ENCODE peak calls at places on chromosomes 2 and 18, in seven cellular contexts. R is pancreas, L is HL-60, D is suprapubic skin, G is fibroblast of pulmonary artery, M is foreskin fibroblast, O is AG10803. A is an unnamed sample.

GRCh38 chr2:38039111-38039510 is 36.8 kb downstream of the CYP1B1 start:
- DNase-seq in R (no peak), L (no peak), D (no peak), G (peak; percentile 36), M (peak; percentile 26), O (peak; percentile 47), A (no peak)

GRCh38 chr2:165196411-165196810 is 7.4 kb downstream of the SCN3A start:
- DNase-seq in R (no peak), L (no peak), D (no peak), G (no peak), M (no peak), O (no peak), A (no peak)

GRCh38 chr18:30712383-30712782 is 330.2 kb downstream of the DSC3 start:
- DNase-seq in R (no peak), L (no peak), D (no peak), G (no peak), M (no peak), O (no peak), A (no peak)

GRCh38 chr18:26460449-26461091 is 87.8 kb downstream of the KCTD1 start:
- DNase-seq in R (no peak), L (no peak), D (no peak), G (peak; percentile 89), M (no peak), O (peak; percentile 23), A (no peak)

GRCh38 chr2:137964066-137964858 is at the start of gene HNMT:
- DNase-seq in R (peak; percentile 49), L (no peak), D (peak; percentile 62), G (peak; percentile 86), M (peak; percentile 60), O (peak; percentile 88), A (peak; percentile 67)

GRCh38 chr2:226121339-226121738 is 678.3 kb downstream of the IRS1 start:
- DNase-seq in R (no peak), L (no peak), D (no peak), G (no peak), M (peak; percentile 60), O (peak; percentile 24), A (no peak)

GRCh38 chr18:54119524-54120019 is 104.9 kb downstream of the MBD2 start:
- DNase-seq in R (peak; percentile 39), L (peak; percentile 34), D (no peak), G (peak; percentile 80), M (peak; percentile 33), O (peak; percentile 68), A (no peak)

GRCh38 chr18:26621161-26622026 is 73.0 kb upstream of the KCTD1 start:
- DNase-seq in R (peak; percentile 54), L (peak; percentile 31), D (no peak), G (peak; percentile 47), M (peak; percentile 1), O (no peak), A (no peak)

GRCh38 chr2:54966165-54966819 is 84.0 kb downstream of the RTN4 start:
- DNase-seq in R (no peak), L (no peak), D (no peak), G (no peak), M (no peak), O (no peak), A (no peak)

GRCh38 chr2:172103471-172104292 is 982 bp upstream of the DLX2 start:
- DNase-seq in R (peak; percentile 69), L (peak; percentile 84), D (no peak), G (peak; percentile 91), M (peak; percentile 82), O (peak; percentile 86), A (no peak)

GRCh38 chr2:191030521-191031154 is 16.7 kb upstream of the STAT1 start:
- DNase-seq in R (no peak), L (no peak), D (no peak), G (peak; percentile 68), M (no peak), O (peak; percentile 50), A (no peak)

GRCh38 chr2:41717883-41718282 is 329.9 kb upstream of the PKDCC start:
- DNase-seq in R (no peak), L (no peak), D (no peak), G (no peak), M (no peak), O (no peak), A (no peak)

GRCh38 chr2:17101596-17101995 is 416.6 kb downstream of the RAD51AP2 start:
- DNase-seq in R (no peak), L (no peak), D (no peak), G (no peak), M (peak; percentile 46), O (peak; percentile 21), A (no peak)

GRCh38 chr2:195575879-195576391 is 81.1 kb upstream of the SLC39A10 start:
- DNase-seq in R (no peak), L (no peak), D (no peak), G (peak; percentile 97), M (peak; percentile 63), O (peak; percentile 91), A (peak; percentile 88)

GRCh38 chr2:86368181-86368824 is 30.9 kb upstream of the REEP1 start:
- DNase-seq in R (peak; percentile 48), L (no peak), D (no peak), G (peak; percentile 47), M (peak; percentile 48), O (peak; percentile 31), A (no peak)
- H3K4me3 ChIP-seq in R (peak overlapping the region; percentile 1), L (no peak overlapping the region), D (no peak overlapping the region), G (peak overlapping the region; percentile 2), M (no peak overlapping the region), O (no peak overlapping the region), A (no peak overlapping the region)

GRCh38 chr2:143282684-143283083 is 153.5 kb downstream of the ARHGAP15 start:
- DNase-seq in R (no peak), L (no peak), D (no peak), G (no peak), M (no peak), O (no peak), A (no peak)
- TF ChIP-seq CTCF in R (no peak), L (peak; percentile 30), D (no peak), G (peak; percentile 27), M (peak; percentile 16), O (no peak), A (peak; percentile 28)

GRCh38 chr2:106270471-106270891 is 76.4 kb upstream of the UXS1 start:
- DNase-seq in R (no peak), L (no peak), D (no peak), G (no peak), M (no peak), O (no peak), A (no peak)
- H3K4me3 ChIP-seq in R (no peak overlapping the region), L (no peak overlapping the region), D (peak overlapping the region; percentile 48), G (no peak overlapping the region), M (no peak overlapping the region), O (peak overlapping the region; percentile 49), A (no peak overlapping the region)

DNA sequence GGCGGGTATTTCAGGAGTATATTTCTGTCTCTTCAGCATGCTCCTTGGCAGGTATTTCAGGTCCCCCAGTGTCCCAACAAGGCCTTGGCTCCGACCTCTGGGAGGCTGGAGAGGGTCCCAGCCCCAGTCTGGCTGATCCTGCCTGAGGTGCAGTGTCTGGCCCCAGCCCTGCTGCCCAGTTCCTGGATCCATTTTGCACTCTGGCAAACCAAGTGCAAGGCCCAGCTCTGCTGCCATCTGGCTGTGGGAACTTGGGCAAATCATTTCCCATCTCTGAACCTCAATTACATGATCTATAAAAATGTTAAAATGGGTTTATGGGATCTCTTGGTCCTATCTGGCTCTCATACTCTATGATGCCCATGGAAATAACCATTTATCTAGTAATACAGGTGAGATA is 63.6 kb downstream of the ZBTB7C start:
- DNase-seq in R (peak; percentile 16), L (no peak), D (peak; percentile 49), G (peak; percentile 33), M (no peak), O (peak; percentile 6), A (no peak)
- TF ChIP-seq CTCF in R (no peak), L (no peak), D (no peak), G (peak; percentile 55), M (peak; percentile 32), O (peak; percentile 49), A (peak; percentile 63)

GRCh38 chr2:73821669-73822068 is 7.1 kb upstream of the STAMBP start:
- DNase-seq in R (no peak), L (no peak), D (no peak), G (no peak), M (no peak), O (no peak), A (no peak)
- H3K4me3 ChIP-seq in R (no peak overlapping the region), L (no peak overlapping the region), D (no peak overlapping the region), G (no peak overlapping the region), M (no peak overlapping the region), O (no peak overlapping the region), A (no peak overlapping the region)

A was measured in AG09309.